ENCODE peak calls at places on chromosomes 12 and 14, in seven cellular contexts. E, D, J, W, S, X and O are unnamed samples.

GRCh38 chr12:128712622-128713021 is 111.1 kb downstream of the SLC15A4 start:
- DNase-seq in E (no peak), D (no peak), J (no peak), W (no peak), S (no peak), X (no peak), O (no peak)

GRCh38 chr12:4700621-4701026 is 19.6 kb upstream of the GALNT8 start:
- DNase-seq in E (no peak), D (no peak), J (peak; percentile 32), W (no peak), S (peak; percentile 94), X (peak; percentile 52), O (peak; percentile 16)

GRCh38 chr12:12983420-12984035 is 16.5 kb downstream of the HEBP1 start:
- DNase-seq in E (peak; percentile 44), D (peak; percentile 10), J (no peak), W (peak; percentile 73), S (no peak), X (peak; percentile 62), O (peak; percentile 37)

GRCh38 chr14:94412671-94413638 is 24.6 kb upstream of the SERPINA1 start:
- DNase-seq in E (no peak), D (no peak), J (no peak), W (peak; percentile 11), S (no peak), X (no peak), O (no peak)

GRCh38 chr12:45648070-45648469 is 81.4 kb upstream of the ARID2 start:
- DNase-seq in E (no peak), D (peak; percentile 33), J (peak; percentile 36), W (no peak), S (no peak), X (no peak), O (no peak)

GRCh38 chr14:95527392-95528002 is 7.4 kb upstream of the GLRX5 start:
- DNase-seq in E (no peak), D (peak; percentile 40), J (peak; percentile 50), W (peak; percentile 44), S (peak; percentile 82), X (peak; percentile 85), O (no peak)

GRCh38 chr12:48003226-48004038 is 844 bp downstream of the COL2A1 start:
- DNase-seq in E (no peak), D (no peak), J (no peak), W (peak; percentile 20), S (no peak), X (peak; percentile 3), O (no peak)

GRCh38 chr12:123104809-123105208 is 46.1 kb downstream of the PITPNM2 start:
- DNase-seq in E (no peak), D (no peak), J (no peak), W (no peak), S (no peak), X (no peak), O (no peak)

GRCh38 chr12:94020335-94020734 is 128.0 kb upstream of the PLXNC1 start:
- DNase-seq in E (no peak), D (no peak), J (no peak), W (no peak), S (no peak), X (no peak), O (no peak)

GRCh38 chr14:104383088-104383805 is 196.3 kb upstream of the C14orf180 start:
- DNase-seq in E (no peak), D (no peak), J (peak; percentile 4), W (no peak), S (peak; percentile 42), X (no peak), O (no peak)

GRCh38 chr14:67436006-67436866 is 24.3 kb upstream of the PLEK2 start:
- DNase-seq in E (no peak), D (no peak), J (peak; percentile 55), W (no peak), S (peak; percentile 68), X (no peak), O (no peak)

GRCh38 chr12:4744709-4745108 is 24.5 kb downstream of the GALNT8 start:
- DNase-seq in E (no peak), D (no peak), J (no peak), W (no peak), S (no peak), X (no peak), O (no peak)

GRCh38 chr14:31949709-31950108 is 127.4 kb upstream of the ARHGAP5 start:
- DNase-seq in E (no peak), D (no peak), J (no peak), W (peak; percentile 79), S (no peak), X (no peak), O (no peak)

GRCh38 chr14:92539875-92540274 is 26.3 kb downstream of the RIN3 start:
- DNase-seq in E (no peak), D (no peak), J (no peak), W (no peak), S (no peak), X (peak; percentile 45), O (no peak)

GRCh38 chr12:113043240-113043639 is 13.3 kb upstream of the DTX1 start:
- DNase-seq in E (no peak), D (no peak), J (peak; percentile 38), W (no peak), S (no peak), X (no peak), O (no peak)

GRCh38 chr14:45199246-45199645 is 53.8 kb downstream of the MIS18BP1 start:
- DNase-seq in E (no peak), D (no peak), J (no peak), W (no peak), S (no peak), X (peak; percentile 77), O (no peak)

GRCh38 chr14:45198551-45198950 is 54.5 kb downstream of the MIS18BP1 start:
- DNase-seq in E (no peak), D (no peak), J (no peak), W (no peak), S (no peak), X (peak; percentile 86), O (peak; percentile 91)

DNA sequence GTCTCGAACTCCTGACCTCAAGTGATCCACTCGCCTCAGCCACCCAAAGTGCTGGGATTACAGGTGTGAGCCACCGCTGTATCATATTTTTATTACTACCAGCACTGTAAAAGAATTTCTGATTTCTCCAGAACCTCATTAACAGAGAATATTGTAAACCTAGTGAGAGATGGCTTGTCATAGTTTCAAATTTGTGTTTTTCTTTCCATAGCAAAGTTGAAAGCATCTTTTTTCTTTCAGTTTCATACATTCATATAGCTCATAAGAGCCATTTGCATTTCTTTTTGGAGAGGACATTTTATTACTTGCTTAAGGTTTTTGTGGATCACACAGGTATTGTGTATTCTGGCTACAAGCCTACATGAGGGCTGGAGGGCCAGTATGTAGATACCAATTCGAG is 58.0 kb downstream of the MIS18BP1 start:
- DNase-seq in E (no peak), D (no peak), J (no peak), W (no peak), S (no peak), X (no peak), O (no peak)
- H3K4me3 ChIP-seq in E (no peak overlapping the region), D (no peak overlapping the region), J (no peak overlapping the region), W (no peak overlapping the region), S (no peak overlapping the region), X (no peak overlapping the region), O (no peak overlapping the region)

GRCh38 chr12:109900752-109901580 is 892 bp downstream of the TCHP start:
- DNase-seq in E (no peak), D (peak; percentile 20), J (no peak), W (no peak), S (no peak), X (peak; percentile 13), O (no peak)

GRCh38 chr12:109897029-109897428 is 3.0 kb upstream of the TCHP start:
- DNase-seq in E (no peak), D (no peak), J (no peak), W (no peak), S (no peak), X (no peak), O (no peak)

GRCh38 chr12:109896188-109896587 is 3.9 kb upstream of the TCHP start:
- DNase-seq in E (no peak), D (no peak), J (no peak), W (no peak), S (no peak), X (no peak), O (no peak)

GRCh38 chr12:109902866-109903265 is 2.8 kb downstream of the TCHP start:
- DNase-seq in E (no peak), D (no peak), J (no peak), W (no peak), S (no peak), X (no peak), O (no peak)

GRCh38 chr12:109899783-109900751 is at the start of gene TCHP:
- DNase-seq in E (peak; percentile 58), D (peak; percentile 84), J (peak; percentile 87), W (peak; percentile 92), S (peak; percentile 92), X (peak; percentile 89), O (peak; percentile 69)
- TF ChIP-seq CTCF in E (peak; percentile 17), D (peak; percentile 66), J (peak; percentile 52), W (peak; percentile 38), S (no peak), X (peak; percentile 28), O (peak; percentile 33)

GRCh38 chr12:6095269-6095668 is 29.2 kb downstream of the VWF start:
- DNase-seq in E (no peak), D (no peak), J (no peak), W (no peak), S (no peak), X (no peak), O (no peak)

GRCh38 chr12:6093764-6094163 is 30.7 kb downstream of the VWF start:
- DNase-seq in E (no peak), D (no peak), J (no peak), W (peak; percentile 29), S (peak; percentile 48), X (no peak), O (no peak)

GRCh38 chr12:6092784-6093722 is 31.4 kb downstream of the VWF start:
- DNase-seq in E (peak; percentile 67), D (no peak), J (no peak), W (peak; percentile 85), S (peak; percentile 80), X (peak; percentile 91), O (peak; percentile 57)

GRCh38 chr12:6096527-6096926 is 27.9 kb downstream of the VWF start:
- DNase-seq in E (no peak), D (no peak), J (no peak), W (no peak), S (no peak), X (no peak), O (no peak)

DNA sequence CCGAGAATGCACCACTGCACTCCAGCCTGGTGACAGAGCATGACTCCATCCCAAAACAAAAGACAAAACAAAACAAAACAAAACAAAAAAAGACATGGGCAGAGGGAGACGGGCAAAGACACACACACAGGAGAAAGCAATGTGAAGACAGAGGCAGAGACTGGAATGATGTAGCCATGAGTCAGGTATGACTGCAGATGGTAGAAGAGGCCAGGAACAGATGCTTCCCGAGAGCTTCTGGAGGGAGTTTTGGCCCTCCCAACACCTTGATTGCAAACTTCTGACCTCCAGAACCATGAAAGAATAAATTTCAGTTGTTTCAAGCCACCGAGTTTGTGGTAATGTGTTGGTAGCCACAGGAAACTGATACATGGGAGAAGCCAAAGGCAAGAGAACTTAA is 27.1 kb downstream of the VWF start:
- DNase-seq in E (peak; percentile 24), D (no peak), J (no peak), W (no peak), S (no peak), X (peak; percentile 44), O (no peak)
- H3K4me3 ChIP-seq in E (no peak overlapping the region), D (no peak overlapping the region), J (no peak overlapping the region), W (no peak overlapping the region), S (no peak overlapping the region), X (no peak overlapping the region), O (no peak overlapping the region)

DNA sequence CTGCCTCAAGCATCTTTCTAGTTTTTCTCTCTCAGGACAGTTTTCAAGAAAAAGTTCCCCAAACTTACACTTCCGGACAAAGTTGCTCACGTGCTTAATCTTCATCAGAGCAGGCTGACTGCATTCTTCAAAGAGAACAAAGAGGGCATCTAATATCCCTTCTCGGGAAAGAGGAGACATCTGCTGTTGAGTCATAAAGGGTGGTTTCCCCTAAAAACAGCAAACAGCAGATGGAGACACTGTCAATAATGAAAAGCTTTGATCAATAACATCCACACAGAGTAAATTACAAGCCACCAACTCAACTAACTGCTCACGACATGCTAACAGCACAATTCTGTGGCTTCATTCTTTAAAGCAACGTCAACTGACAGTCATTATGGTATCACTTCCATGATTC is 8.1 kb downstream of the CIT start:
- DNase-seq in E (peak; percentile 65), D (no peak), J (no peak), W (no peak), S (no peak), X (peak; percentile 15), O (no peak)
- TF ChIP-seq CTCF in E (no peak), D (no peak), J (no peak), W (no peak), S (no peak), X (no peak), O (no peak)